ENCODE peak calls at places on chromosomes 4 and X, in eight cellular contexts. One of them, this sample, is unnamed.

GRCh38 chr4:89277412-89277811 is 30.2 kb downstream of the GPRIN3 start:
- DNase-seq in suprapubic skin: no peak
- DNase-seq in body of pancreas: no peak
- DNase-seq in spleen: no peak
- DNase-seq in upper lobe of left lung: no peak
- DNase-seq in GM12891: no peak
- DNase-seq in right lobe of liver: no peak
- DNase-seq in testis: no peak
- DNase-seq in this sample: no peak

GRCh38 chrX:22220941-22221340 is 51.8 kb upstream of the CBLL2 start:
- DNase-seq in body of pancreas: no peak
- DNase-seq in spleen: no peak
- DNase-seq in GM12891: no peak
- DNase-seq in testis: no peak
- DNase-seq in suprapubic skin: no peak
- DNase-seq in right lobe of liver: no peak
- DNase-seq in upper lobe of left lung: no peak
- DNase-seq in this sample: no peak

GRCh38 chrX:1011632-1012283 is 200.7 kb downstream of the CRLF2 start:
- DNase-seq in spleen: no peak
- DNase-seq in body of pancreas: no peak
- DNase-seq in upper lobe of left lung: no peak
- DNase-seq in testis: no peak
- DNase-seq in suprapubic skin: peak
- DNase-seq in GM12891: no peak
- DNase-seq in right lobe of liver: no peak
- DNase-seq in this sample: peak

GRCh38 chr4:124104628-124105027 is 607.9 kb downstream of the ANKRD50 start:
- DNase-seq in right lobe of liver: no peak
- DNase-seq in GM12891: no peak
- DNase-seq in suprapubic skin: no peak
- DNase-seq in testis: no peak
- DNase-seq in body of pancreas: no peak
- DNase-seq in upper lobe of left lung: no peak
- DNase-seq in spleen: no peak
- DNase-seq in this sample: no peak

GRCh38 chrX:48823029-48823428 is 3.3 kb upstream of the ERAS start:
- DNase-seq in testis: no peak
- DNase-seq in body of pancreas: no peak
- DNase-seq in upper lobe of left lung: no peak
- DNase-seq in spleen: no peak
- DNase-seq in GM12891: no peak
- DNase-seq in suprapubic skin: no peak
- DNase-seq in right lobe of liver: no peak
- DNase-seq in this sample: no peak

GRCh38 chr4:15873117-15873516 is 65.4 kb downstream of the FGFBP1 start:
- DNase-seq in testis: no peak
- DNase-seq in GM12891: no peak
- DNase-seq in body of pancreas: peak
- DNase-seq in suprapubic skin: no peak
- DNase-seq in upper lobe of left lung: no peak
- DNase-seq in spleen: no peak
- DNase-seq in right lobe of liver: no peak
- DNase-seq in this sample: no peak

GRCh38 chr4:17544205-17544604 is 29.2 kb downstream of the CLRN2 start:
- DNase-seq in upper lobe of left lung: peak
- DNase-seq in suprapubic skin: no peak
- DNase-seq in body of pancreas: no peak
- DNase-seq in right lobe of liver: no peak
- DNase-seq in testis: no peak
- DNase-seq in spleen: no peak
- DNase-seq in GM12891: no peak
- DNase-seq in this sample: peak

GRCh38 chrX:21800344-21800770 is 39.1 kb upstream of the MBTPS2 start:
- DNase-seq in GM12891: no peak
- DNase-seq in right lobe of liver: no peak
- DNase-seq in upper lobe of left lung: no peak
- DNase-seq in suprapubic skin: no peak
- DNase-seq in spleen: no peak
- DNase-seq in body of pancreas: no peak
- DNase-seq in testis: no peak
- DNase-seq in this sample: no peak

GRCh38 chrX:3263681-3264126 is 82.7 kb downstream of the MXRA5 start:
- DNase-seq in upper lobe of left lung: no peak
- DNase-seq in spleen: no peak
- DNase-seq in GM12891: no peak
- DNase-seq in right lobe of liver: no peak
- DNase-seq in testis: no peak
- DNase-seq in suprapubic skin: no peak
- DNase-seq in body of pancreas: no peak
- DNase-seq in this sample: no peak

GRCh38 chrX:6024204-6024603 is 204.5 kb downstream of the NLGN4X start:
- DNase-seq in right lobe of liver: no peak
- DNase-seq in suprapubic skin: no peak
- DNase-seq in testis: no peak
- DNase-seq in body of pancreas: no peak
- DNase-seq in spleen: no peak
- DNase-seq in GM12891: no peak
- DNase-seq in upper lobe of left lung: no peak
- DNase-seq in this sample: no peak

GRCh38 chr4:2800691-2801596 is 8.1 kb downstream of the SH3BP2 start:
- DNase-seq in testis: peak
- DNase-seq in GM12891: no peak
- DNase-seq in spleen: peak
- DNase-seq in body of pancreas: peak
- DNase-seq in suprapubic skin: peak
- DNase-seq in right lobe of liver: peak
- DNase-seq in upper lobe of left lung: peak
- DNase-seq in this sample: peak

GRCh38 chrX:22389544-22390243 is 117.0 kb downstream of the CBLL2 start:
- DNase-seq in upper lobe of left lung: no peak
- DNase-seq in GM12891: no peak
- DNase-seq in testis: no peak
- DNase-seq in spleen: no peak
- DNase-seq in suprapubic skin: no peak
- DNase-seq in body of pancreas: no peak
- DNase-seq in right lobe of liver: no peak
- DNase-seq in this sample: no peak

GRCh38 chr4:1398686-1399507 is 7.3 kb downstream of the NKX1-1 start:
- DNase-seq in right lobe of liver: no peak
- DNase-seq in body of pancreas: no peak
- DNase-seq in spleen: peak
- DNase-seq in upper lobe of left lung: peak
- DNase-seq in testis: no peak
- DNase-seq in suprapubic skin: no peak
- DNase-seq in GM12891: no peak
- DNase-seq in this sample: no peak

GRCh38 chrX:119226431-119226830 is 9.7 kb upstream of the PGRMC1 start:
- DNase-seq in body of pancreas: no peak
- DNase-seq in right lobe of liver: no peak
- DNase-seq in upper lobe of left lung: no peak
- DNase-seq in GM12891: no peak
- DNase-seq in testis: no peak
- DNase-seq in suprapubic skin: no peak
- DNase-seq in spleen: no peak
- DNase-seq in this sample: peak

GRCh38 chr4:41538017-41538733 is at the start of gene LIMCH1:
- DNase-seq in suprapubic skin: peak
- DNase-seq in body of pancreas: peak
- DNase-seq in testis: peak
- DNase-seq in GM12891: no peak
- DNase-seq in spleen: peak
- DNase-seq in right lobe of liver: peak
- DNase-seq in upper lobe of left lung: peak
- DNase-seq in this sample: no peak

GRCh38 chrX:56800307-56800706 is 71.3 kb downstream of the NBDY start:
- DNase-seq in body of pancreas: no peak
- DNase-seq in upper lobe of left lung: no peak
- DNase-seq in right lobe of liver: no peak
- DNase-seq in testis: no peak
- DNase-seq in spleen: no peak
- DNase-seq in GM12891: no peak
- DNase-seq in suprapubic skin: no peak
- DNase-seq in this sample: no peak

GRCh38 chr4:174222266-174222872 is 61.1 kb downstream of the FBXO8 start:
- DNase-seq in upper lobe of left lung: no peak
- DNase-seq in suprapubic skin: no peak
- DNase-seq in body of pancreas: peak
- DNase-seq in spleen: no peak
- DNase-seq in testis: no peak
- DNase-seq in right lobe of liver: no peak
- DNase-seq in GM12891: no peak
- DNase-seq in this sample: peak

DNA sequence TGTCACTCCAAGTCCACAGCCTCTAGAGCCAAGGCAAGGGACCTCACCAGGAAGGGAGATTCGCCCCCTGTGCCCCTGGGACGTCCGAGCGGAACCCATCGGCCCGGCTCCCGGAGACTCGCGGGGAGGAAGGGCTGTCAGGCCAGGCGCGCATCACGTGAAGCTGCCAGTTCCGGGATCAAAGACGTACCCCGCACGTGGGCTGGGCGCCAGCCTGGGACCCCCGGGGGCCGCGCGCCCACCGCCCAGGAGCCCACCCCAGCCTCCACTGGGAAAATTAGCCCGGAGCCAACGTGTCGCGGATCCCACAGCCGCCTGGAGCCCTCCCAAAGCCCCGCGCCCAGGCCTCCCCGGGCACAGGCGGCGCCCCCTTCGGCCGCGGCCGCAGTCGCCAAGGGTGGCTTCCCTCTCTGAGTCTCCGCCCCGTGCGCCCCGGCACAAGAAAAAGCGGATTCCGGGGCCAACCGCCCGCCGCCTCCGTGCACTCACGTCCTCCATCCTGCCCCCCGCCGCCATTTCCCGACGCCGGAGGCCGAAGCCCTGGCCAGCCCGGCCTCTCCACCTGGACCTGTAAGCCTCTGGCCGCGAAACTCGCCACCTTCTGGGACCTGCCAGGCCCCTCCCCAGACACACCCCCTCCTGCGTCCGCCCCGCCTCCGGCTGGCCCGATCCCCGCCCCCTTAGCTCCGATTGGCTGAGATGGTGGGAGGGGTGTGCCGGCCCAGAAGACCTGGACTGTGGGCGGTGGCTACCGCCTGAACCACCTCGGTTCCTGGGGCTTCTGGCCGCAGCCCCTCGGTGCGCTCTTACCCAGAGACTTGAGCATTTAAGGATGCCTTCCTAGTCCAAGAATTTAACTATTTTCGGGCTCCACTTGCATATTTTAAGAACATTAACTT is at the start of gene TMEM192:
- DNase-seq in upper lobe of left lung: peak
- DNase-seq in suprapubic skin: peak
- DNase-seq in right lobe of liver: peak
- DNase-seq in testis: peak
- DNase-seq in body of pancreas: peak
- DNase-seq in GM12891: peak
- DNase-seq in spleen: peak
- DNase-seq in this sample: peak
- TF ChIP-seq POLR2A in upper lobe of left lung: peak
- TF ChIP-seq POLR2A in suprapubic skin: peak
- TF ChIP-seq POLR2A in right lobe of liver: peak
- TF ChIP-seq POLR2A in testis: peak
- TF ChIP-seq POLR2A in body of pancreas: peak
- TF ChIP-seq POLR2A in GM12891: peak
- TF ChIP-seq POLR2A in spleen: no peak
- TF ChIP-seq POLR2A in this sample: peak

DNA sequence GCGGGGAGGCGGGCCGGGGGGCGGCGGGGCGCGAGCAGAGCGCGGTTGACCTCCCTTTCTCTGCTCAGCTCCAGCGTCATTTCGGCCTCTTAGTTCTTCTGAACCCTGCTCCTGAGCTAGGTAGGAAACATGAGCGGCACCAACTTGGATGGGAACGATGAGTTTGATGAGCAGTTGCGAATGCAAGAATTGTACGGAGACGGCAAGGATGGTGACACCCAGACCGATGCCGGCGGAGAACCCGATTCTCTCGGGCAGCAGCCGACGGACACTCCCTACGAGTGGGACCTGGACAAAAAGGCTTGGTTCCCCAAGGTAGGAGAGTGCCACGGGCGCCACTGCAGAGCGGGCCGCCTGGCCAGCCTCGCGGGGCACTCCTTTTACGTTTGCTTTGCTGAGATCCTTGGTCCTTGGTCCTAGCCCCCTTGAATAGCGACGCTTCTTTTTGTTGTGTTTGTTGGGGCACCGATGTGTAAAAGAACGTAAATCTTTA is at the start of gene HTATSF1:
- DNase-seq in upper lobe of left lung: no peak
- DNase-seq in spleen: peak
- DNase-seq in suprapubic skin: peak
- DNase-seq in GM12891: no peak
- DNase-seq in testis: no peak
- DNase-seq in right lobe of liver: peak
- DNase-seq in body of pancreas: no peak
- DNase-seq in this sample: no peak
- TF ChIP-seq POLR2A in upper lobe of left lung: no peak
- TF ChIP-seq POLR2A in spleen: no peak
- TF ChIP-seq POLR2A in suprapubic skin: no peak
- TF ChIP-seq POLR2A in GM12891: no peak
- TF ChIP-seq POLR2A in testis: no peak
- TF ChIP-seq POLR2A in right lobe of liver: no peak
- TF ChIP-seq POLR2A in body of pancreas: no peak
- TF ChIP-seq POLR2A in this sample: no peak

DNA sequence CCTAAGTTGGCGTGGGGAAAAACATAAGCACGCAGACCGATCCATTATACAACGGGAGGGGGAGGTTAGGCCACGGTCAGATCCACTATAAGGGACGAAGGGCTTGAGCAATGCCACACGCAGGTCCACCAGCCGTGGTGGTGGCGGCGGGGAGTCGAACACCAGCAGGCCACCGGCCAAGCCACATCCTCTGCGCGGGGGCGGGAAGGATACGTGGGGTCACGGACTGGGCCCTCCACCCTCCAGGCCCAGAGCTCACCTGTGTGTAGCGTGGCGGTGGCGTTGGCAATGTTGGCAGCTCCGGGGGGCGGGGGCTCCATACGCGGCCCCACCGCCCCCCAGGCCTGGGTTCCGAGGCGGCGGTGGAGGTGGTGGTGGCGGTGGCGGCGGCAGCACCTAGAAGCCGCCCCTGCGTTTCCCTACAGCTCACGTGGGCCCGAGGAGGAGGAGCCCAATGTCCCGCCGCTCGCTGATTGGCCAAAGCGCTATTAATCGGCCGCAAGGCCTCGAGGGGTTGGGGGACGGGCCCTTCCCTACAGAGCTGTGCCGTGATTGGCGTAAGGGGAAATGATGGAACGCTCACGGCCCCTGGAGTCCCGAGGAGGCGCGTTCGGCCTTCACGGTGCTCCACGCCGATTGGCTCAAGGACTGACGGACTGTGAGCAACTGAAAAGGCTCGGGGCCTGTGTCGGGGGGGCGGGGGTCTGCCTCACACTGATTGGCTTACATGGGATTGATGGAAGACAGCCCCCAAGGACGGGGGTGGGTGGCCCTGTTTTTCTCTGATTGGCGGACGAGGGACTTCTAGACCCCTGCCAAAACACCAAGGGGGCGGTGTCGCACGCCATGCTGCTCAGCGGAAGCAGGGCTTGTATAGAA is at the start of gene ELK1:
- DNase-seq in body of pancreas: peak
- DNase-seq in GM12891: peak
- DNase-seq in testis: peak
- DNase-seq in spleen: peak
- DNase-seq in right lobe of liver: peak
- DNase-seq in suprapubic skin: peak
- DNase-seq in upper lobe of left lung: peak
- DNase-seq in this sample: peak
- TF ChIP-seq POLR2A in body of pancreas: peak
- TF ChIP-seq POLR2A in GM12891: peak
- TF ChIP-seq POLR2A in testis: no peak
- TF ChIP-seq POLR2A in spleen: no peak
- TF ChIP-seq POLR2A in right lobe of liver: peak
- TF ChIP-seq POLR2A in suprapubic skin: peak
- TF ChIP-seq POLR2A in upper lobe of left lung: peak
- TF ChIP-seq POLR2A in this sample: peak

GRCh38 chrX:151161690-151162089 is 14.7 kb upstream of the GPR50 start:
- DNase-seq in GM12891: no peak
- DNase-seq in suprapubic skin: no peak
- DNase-seq in spleen: no peak
- DNase-seq in body of pancreas: no peak
- DNase-seq in testis: no peak
- DNase-seq in right lobe of liver: no peak
- DNase-seq in upper lobe of left lung: no peak
- DNase-seq in this sample: no peak
- TF ChIP-seq POLR2A in GM12891: no peak
- TF ChIP-seq POLR2A in suprapubic skin: no peak
- TF ChIP-seq POLR2A in spleen: no peak
- TF ChIP-seq POLR2A in body of pancreas: no peak
- TF ChIP-seq POLR2A in testis: no peak
- TF ChIP-seq POLR2A in right lobe of liver: no peak
- TF ChIP-seq POLR2A in upper lobe of left lung: no peak
- TF ChIP-seq POLR2A in this sample: no peak

This sample was measured in NB4.